ENCODE peak calls at places on chromosomes 1 and 21, in five cellular contexts. H, W, N, Q and A are unnamed samples.

GRCh38 chr1:213381572-213382084 is 330.6 kb downstream of the RPS6KC1 start:
- DNase-seq in H (no peak), W (peak; percentile 68), N (no peak), Q (no peak), A (no peak)

GRCh38 chr21:46080171-46081021 is 17.5 kb upstream of the COL6A2 start:
- DNase-seq in H (no peak), W (peak; percentile 82), N (peak; percentile 66), Q (peak; percentile 61), A (no peak)

GRCh38 chr1:228280106-228280901 is 72.5 kb downstream of the OBSCN start:
- DNase-seq in H (no peak), W (peak; percentile 28), N (peak; percentile 67), Q (peak; percentile 30), A (no peak)

GRCh38 chr1:230175839-230176238 is 108.8 kb downstream of the GALNT2 start:
- DNase-seq in H (no peak), W (no peak), N (no peak), Q (no peak), A (no peak)

GRCh38 chr1:24553931-24554330 is 2.0 kb upstream of the NCMAP start:
- DNase-seq in H (no peak), W (no peak), N (no peak), Q (no peak), A (no peak)

GRCh38 chr1:21829294-21829693 is 17.2 kb downstream of the LDLRAD2 start:
- DNase-seq in H (no peak), W (no peak), N (peak; percentile 46), Q (no peak), A (no peak)

GRCh38 chr1:84712288-84712874 is 22.1 kb upstream of the SSX2IP start:
- DNase-seq in H (no peak), W (no peak), N (no peak), Q (no peak), A (no peak)

GRCh38 chr1:25711555-25712298 is 88.3 kb upstream of the SELENON start:
- DNase-seq in H (no peak), W (no peak), N (no peak), Q (no peak), A (no peak)

GRCh38 chr1:92786298-92786901 is 1.5 kb upstream of the EVI5 start:
- DNase-seq in H (no peak), W (no peak), N (no peak), Q (no peak), A (no peak)

GRCh38 chr1:31439276-31439675 is 26.3 kb downstream of the SERINC2 start:
- DNase-seq in H (no peak), W (no peak), N (no peak), Q (no peak), A (no peak)

GRCh38 chr1:230611128-230611914 is 31.0 kb upstream of the COG2 start:
- DNase-seq in H (no peak), W (peak; percentile 31), N (no peak), Q (no peak), A (no peak)

GRCh38 chr1:236394905-236395779 is 1.1 kb downstream of the EDARADD start:
- DNase-seq in H (peak; percentile 35), W (peak; percentile 35), N (no peak), Q (peak; percentile 38), A (no peak)

GRCh38 chr1:3774503-3775247 is 2.1 kb downstream of the SMIM1 start:
- DNase-seq in H (no peak), W (no peak), N (peak; percentile 55), Q (peak; percentile 64), A (no peak)

GRCh38 chr1:54391450-54392071 is 14.6 kb downstream of the SSBP3 start:
- DNase-seq in H (peak; percentile 46), W (no peak), N (no peak), Q (no peak), A (no peak)

GRCh38 chr1:54610048-54610447 is 13.3 kb downstream of the FAM151A start:
- DNase-seq in H (no peak), W (no peak), N (no peak), Q (peak; percentile 1), A (no peak)

GRCh38 chr1:208951908-208952307 is 631.6 kb upstream of the CAMK1G start:
- DNase-seq in H (no peak), W (no peak), N (no peak), Q (no peak), A (no peak)

GRCh38 chr1:41476807-41477361 is 7.6 kb downstream of the EDN2 start:
- DNase-seq in H (no peak), W (peak; percentile 65), N (no peak), Q (peak; percentile 49), A (no peak)

GRCh38 chr1:93629101-93630059 is 52.3 kb downstream of the BCAR3 start:
- DNase-seq in H (no peak), W (no peak), N (no peak), Q (no peak), A (no peak)

GRCh38 chr1:85148524-85149250 is 52.1 kb downstream of the SYDE2 start:
- DNase-seq in H (no peak), W (peak; percentile 40), N (no peak), Q (no peak), A (no peak)

GRCh38 chr1:185720633-185721272 is 13.4 kb upstream of the HMCN1 start:
- DNase-seq in H (no peak), W (no peak), N (no peak), Q (no peak), A (no peak)

GRCh38 chr1:81699234-81699633 is 101.5 kb upstream of the ADGRL2 start:
- DNase-seq in H (no peak), W (no peak), N (no peak), Q (no peak), A (no peak)

GRCh38 chr1:22673486-22674409 is 20.7 kb downstream of the C1QB start:
- DNase-seq in H (peak; percentile 84), W (no peak), N (no peak), Q (peak; percentile 42), A (peak; percentile 23)

GRCh38 chr1:240827786-240828185 is 215.8 kb upstream of the GREM2 start:
- DNase-seq in H (no peak), W (no peak), N (no peak), Q (no peak), A (no peak)

GRCh38 chr1:59765036-59765730 is 49.6 kb upstream of the HOOK1 start:
- DNase-seq in H (no peak), W (no peak), N (no peak), Q (no peak), A (no peak)

GRCh38 chr1:62906428-62906886 is 122.5 kb downstream of the ATG4C start:
- DNase-seq in H (peak; percentile 19), W (no peak), N (no peak), Q (no peak), A (no peak)

GRCh38 chr1:84758968-84759491 is 68.8 kb upstream of the SSX2IP start:
- DNase-seq in H (no peak), W (no peak), N (no peak), Q (no peak), A (no peak)

GRCh38 chr1:233105225-233105624 is 154.8 kb downstream of the NTPCR start:
- DNase-seq in H (no peak), W (no peak), N (no peak), Q (no peak), A (peak; percentile 31)

GRCh38 chr1:24987875-24988559 is 57.9 kb upstream of the RUNX3 start:
- DNase-seq in H (no peak), W (no peak), N (no peak), Q (no peak), A (no peak)

GRCh38 chr1:201713093-201713810 is 115.7 kb upstream of the IPO9 start:
- DNase-seq in H (no peak), W (peak; percentile 97), N (peak; percentile 96), Q (peak; percentile 88), A (peak; percentile 98)

GRCh38 chr1:247056071-247056470 is 22.5 kb downstream of the ZNF670 start:
- DNase-seq in H (no peak), W (no peak), N (no peak), Q (no peak), A (no peak)

GRCh38 chr1:3146907-3147306 is 77.9 kb downstream of the PRDM16 start:
- DNase-seq in H (no peak), W (no peak), N (no peak), Q (no peak), A (no peak)

GRCh38 chr1:29455781-29456180 is 219.5 kb downstream of the PTPRU start:
- DNase-seq in H (no peak), W (no peak), N (no peak), Q (no peak), A (no peak)

GRCh38 chr1:147647796-147648633 is 22.3 kb downstream of the ACP6 start:
- DNase-seq in H (no peak), W (no peak), N (no peak), Q (no peak), A (no peak)
- TF ChIP-seq CTCF in H (no peak), W (no peak), N (no peak), Q (no peak), A (no peak)

GRCh38 chr1:225735252-225736149 is 42.1 kb upstream of the SRP9 start:
- DNase-seq in H (no peak), W (peak; percentile 82), N (peak; percentile 85), Q (peak; percentile 66), A (peak; percentile 77)
- TF ChIP-seq CTCF in H (no peak), W (no peak), N (no peak), Q (no peak), A (peak; percentile 11)

DNA sequence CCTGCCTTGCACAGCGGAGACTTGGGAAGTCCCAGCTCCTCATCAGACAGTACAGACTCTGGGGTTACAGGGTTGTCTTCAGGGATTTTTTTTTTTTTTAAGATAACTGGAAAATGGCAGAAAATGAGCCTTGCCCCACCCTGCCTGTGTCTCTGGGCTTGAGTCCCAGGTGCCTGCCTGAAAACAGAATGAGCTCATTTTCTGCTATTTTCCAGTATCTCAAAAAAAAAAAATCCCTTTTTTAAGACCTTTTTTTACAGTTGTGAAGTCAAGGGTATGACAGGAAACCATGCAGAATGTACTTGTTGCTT is 10.1 kb downstream of the SLX9 start:
- DNase-seq in H (no peak), W (no peak), N (no peak), Q (no peak), A (no peak)
- TF ChIP-seq CTCF in H (no peak), W (no peak), N (no peak), Q (no peak), A (no peak)

DNA sequence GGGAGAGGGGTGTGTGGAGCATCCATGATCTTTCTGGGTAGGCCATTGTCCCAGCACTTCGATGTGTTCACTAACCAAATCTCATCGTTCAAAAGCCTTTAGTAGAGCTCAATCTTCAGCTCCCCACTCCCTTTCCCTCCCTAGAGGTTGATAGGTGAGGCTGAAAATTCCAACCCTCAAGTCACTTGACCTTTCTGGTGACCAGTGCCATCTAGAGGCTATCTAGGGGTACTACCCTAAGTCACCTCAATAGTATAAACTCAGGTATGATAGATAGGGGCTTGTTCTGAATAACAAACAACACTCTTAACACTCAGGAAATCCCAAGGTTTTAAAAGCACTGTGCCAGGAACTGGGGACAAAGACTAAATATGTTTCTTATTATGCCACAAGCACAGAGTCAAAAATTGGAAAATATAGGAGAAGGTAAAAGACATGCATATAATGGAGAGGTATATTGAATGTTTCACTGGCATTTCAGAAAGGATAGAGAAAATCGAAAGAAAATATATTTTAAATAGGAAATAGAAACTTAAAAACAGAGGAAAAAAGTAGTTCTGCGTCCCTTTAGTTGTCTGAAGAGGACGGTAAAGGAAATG is 42.9 kb upstream of the CD53 start:
- DNase-seq in H (no peak), W (no peak), N (no peak), Q (no peak), A (no peak)
- TF ChIP-seq CTCF in H (peak; percentile 68), W (peak; percentile 51), N (peak; percentile 14), Q (no peak), A (peak; percentile 75)

DNA sequence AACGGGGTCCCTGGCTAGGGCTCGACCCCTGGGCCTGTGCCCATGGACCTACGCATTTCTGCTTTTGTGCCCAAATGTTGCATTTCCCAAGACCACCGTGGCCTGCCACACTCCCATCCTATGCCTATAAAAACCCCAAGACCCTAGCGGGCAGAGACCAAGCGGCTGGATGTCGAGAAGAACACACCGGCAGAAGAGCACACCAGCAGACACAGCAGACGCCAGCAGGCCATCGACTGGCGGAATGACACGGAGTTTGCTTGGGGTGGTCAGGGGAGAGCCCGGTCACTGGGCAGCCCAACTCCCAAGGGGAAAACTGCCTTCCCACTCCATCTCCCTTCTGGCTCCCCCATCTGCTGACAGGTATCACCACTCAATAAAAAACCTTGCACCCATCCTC is 4.4 kb downstream of the TCP10L start:
- DNase-seq in H (no peak), W (no peak), N (no peak), Q (no peak), A (no peak)
- TF ChIP-seq CTCF in H (no peak), W (no peak), N (no peak), Q (no peak), A (no peak)